ENCODE peak calls at places on chromosomes 16 and 17, in four cellular contexts. U is SK-N-SH, L is GM12878, V is HepG2. I is an unnamed sample.

GRCh38 chr16:47787695-47788094 is 326.6 kb downstream of the PHKB start:
- DNase-seq in U (no peak), L (no peak), V (no peak), I (no peak)

GRCh38 chr16:10929853-10930754 is 12.2 kb downstream of the DEXI start:
- DNase-seq in U (no peak), L (no peak), V (no peak), I (no peak)

GRCh38 chr17:28643979-28644781 is 778 bp downstream of the BLTP2 start:
- DNase-seq in U (peak), L (no peak), V (peak), I (peak)

GRCh38 chr17:9875441-9875840 is 29.6 kb downstream of the RCVRN start:
- DNase-seq in U (no peak), L (no peak), V (no peak), I (no peak)

GRCh38 chr16:11102523-11102898 is 153.5 kb downstream of the SOCS1 start:
- DNase-seq in U (no peak), L (no peak), V (no peak), I (no peak)

GRCh38 chr16:68229431-68230175 is 6.3 kb downstream of the ESRP2 start:
- DNase-seq in U (peak), L (no peak), V (peak), I (peak)

GRCh38 chr16:53156516-53156915 is 101.7 kb downstream of the CHD9 start:
- DNase-seq in U (no peak), L (no peak), V (no peak), I (no peak)

GRCh38 chr16:8721693-8722348 is 47.4 kb downstream of the ABAT start:
- DNase-seq in U (peak), L (no peak), V (no peak), I (no peak)

GRCh38 chr17:44187131-44187899 is 543 bp downstream of the TMUB2 start:
- DNase-seq in U (peak), L (no peak), V (no peak), I (no peak)

GRCh38 chr17:80959330-80960036 is 32.2 kb upstream of the CHMP6 start:
- DNase-seq in U (peak), L (no peak), V (no peak), I (no peak)

GRCh38 chr17:44941712-44942331 is 5.8 kb downstream of the KIF18B start:
- DNase-seq in U (peak), L (no peak), V (no peak), I (no peak)

GRCh38 chr17:51857052-51857593 is 301.4 kb downstream of the CA10 start:
- DNase-seq in U (peak), L (no peak), V (no peak), I (peak)

GRCh38 chr17:48539177-48539576 is 5.7 kb downstream of the HOXB2 start:
- DNase-seq in U (no peak), L (no peak), V (no peak), I (no peak)

GRCh38 chr16:51538707-51539604 is 387.9 kb upstream of the SALL1 start:
- DNase-seq in U (peak), L (no peak), V (peak), I (no peak)

GRCh38 chr17:21039839-21040575 is 2.8 kb downstream of the USP22 start:
- DNase-seq in U (peak), L (no peak), V (peak), I (peak)

GRCh38 chr17:80825471-80826345 is 165.9 kb upstream of the CHMP6 start:
- DNase-seq in U (no peak), L (no peak), V (no peak), I (no peak)

GRCh38 chr16:71287903-71288302 is 1.3 kb downstream of the CMTR2 start:
- DNase-seq in U (no peak), L (no peak), V (no peak), I (no peak)

GRCh38 chr16:80084614-80085013 is 456.2 kb upstream of the DYNLRB2 start:
- DNase-seq in U (no peak), L (no peak), V (peak), I (peak)

GRCh38 chr16:70162041-70162451 is 11.5 kb upstream of the CLEC18C start:
- DNase-seq in U (peak), L (no peak), V (peak), I (peak)

GRCh38 chr17:82151106-82151957 is 53.3 kb upstream of the FASN start:
- DNase-seq in U (peak), L (no peak), V (no peak), I (no peak)

GRCh38 chr17:81295678-81296381 is 723 bp upstream of the SLC38A10 start:
- DNase-seq in U (peak), L (no peak), V (peak), I (peak)

GRCh38 chr17:27878776-27879562 is 14.2 kb downstream of the LYRM9 start:
- DNase-seq in U (peak), L (no peak), V (no peak), I (no peak)

GRCh38 chr16:87470332-87470731 is 22.5 kb downstream of the ZCCHC14 start:
- DNase-seq in U (no peak), L (no peak), V (no peak), I (no peak)

GRCh38 chr16:87033541-87034300 is 283.5 kb downstream of the C16orf95 start:
- DNase-seq in U (no peak), L (no peak), V (no peak), I (no peak)

GRCh38 chr17:59330314-59330942 is 1.0 kb upstream of the YPEL2 start:
- DNase-seq in U (no peak), L (no peak), V (peak), I (no peak)

GRCh38 chr16:86383488-86384262 is 126.7 kb upstream of the FOXF1 start:
- DNase-seq in U (no peak), L (no peak), V (no peak), I (no peak)

GRCh38 chr16:85321856-85322271 is 209.6 kb upstream of the CIBAR2 start:
- DNase-seq in U (peak), L (no peak), V (no peak), I (no peak)

GRCh38 chr16:52578007-52578828 is 31.3 kb upstream of the TOX3 start:
- DNase-seq in U (no peak), L (no peak), V (peak), I (no peak)

GRCh38 chr16:19118938-19119431 is 5.2 kb downstream of the ITPRIPL2 start:
- DNase-seq in U (no peak), L (no peak), V (no peak), I (no peak)

GRCh38 chr16:51636913-51637743 is 486.1 kb upstream of the SALL1 start:
- DNase-seq in U (peak), L (no peak), V (no peak), I (no peak)

GRCh38 chr16:23907903-23908302 is 72.1 kb downstream of the PRKCB start:
- DNase-seq in U (no peak), L (no peak), V (no peak), I (no peak)

GRCh38 chr17:67568961-67569360 is 148.8 kb upstream of the NOL11 start:
- DNase-seq in U (no peak), L (no peak), V (no peak), I (no peak)

GRCh38 chr17:7380855-7381683 is at the start of gene TNK1:
- DNase-seq in U (peak), L (no peak), V (peak), I (no peak)

GRCh38 chr17:5499790-5500189 is 13.4 kb downstream of the MIS12 start:
- DNase-seq in U (peak), L (no peak), V (no peak), I (no peak)

GRCh38 chr17:11598274-11599221 is at the start of gene DNAH9:
- DNase-seq in U (peak), L (no peak), V (peak), I (no peak)

GRCh38 chr16:89426736-89427525 is 63.4 kb downstream of the ANKRD11 start:
- DNase-seq in U (no peak), L (no peak), V (no peak), I (no peak)

GRCh38 chr16:27374794-27375499 is 27.0 kb upstream of the IL21R start:
- DNase-seq in U (peak), L (peak), V (peak), I (peak)

GRCh38 chr16:31458073-31458834 is 1.0 kb upstream of the ARMC5 start:
- DNase-seq in U (peak), L (no peak), V (peak), I (no peak)

GRCh38 chr17:81682565-81683207 is 911 bp downstream of the ARL16 start:
- DNase-seq in U (peak), L (no peak), V (no peak), I (no peak)

GRCh38 chr17:15398736-15399331 is 57.4 kb upstream of the TEKT3 start:
- DNase-seq in U (peak), L (no peak), V (peak), I (no peak)
- TF ChIP-seq FOXM1 in U (no peak), L (no peak), V (no peak), I (no peak)

DNA sequence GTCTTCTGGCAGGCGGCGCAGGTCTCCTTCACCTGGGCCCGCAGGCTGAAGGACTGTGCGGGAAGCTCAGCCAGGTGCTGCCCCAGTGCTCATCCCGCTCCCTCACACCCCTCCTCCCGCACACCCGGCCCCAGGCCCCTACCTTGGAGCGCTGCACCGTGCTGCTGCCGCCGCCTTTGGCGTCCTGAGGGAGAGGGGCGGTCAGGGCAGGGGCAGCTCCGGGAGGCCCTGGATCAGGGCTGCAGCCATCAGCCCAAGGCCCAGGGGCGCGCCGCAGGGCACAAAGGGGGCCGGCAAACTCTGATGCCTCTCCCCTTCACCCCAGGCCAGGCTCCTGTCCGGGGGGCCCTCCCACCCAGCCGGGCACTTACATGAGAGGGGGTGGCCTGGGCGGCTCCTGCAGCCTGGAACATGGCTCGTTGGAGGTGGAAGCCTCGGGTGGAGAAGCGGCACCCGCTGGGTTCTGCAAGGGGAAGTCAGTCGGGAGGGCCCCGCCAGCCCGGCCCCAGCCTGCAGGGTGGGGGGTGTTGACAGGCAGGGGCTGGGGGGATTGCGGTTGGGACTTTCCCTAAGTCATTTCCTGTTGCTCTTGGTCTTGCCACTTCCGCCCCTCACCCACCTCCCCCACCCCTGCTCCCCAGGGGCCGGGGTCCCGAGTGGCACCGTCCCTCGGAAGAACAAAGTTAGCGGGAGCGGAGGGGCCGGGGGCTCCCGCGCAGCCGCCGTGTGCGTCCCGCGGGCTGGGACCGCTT is 863 bp downstream of the LIMD2 start:
- DNase-seq in U (no peak), L (peak), V (peak), I (no peak)
- TF ChIP-seq FOXM1 in U (peak), L (peak), V (no peak), I (no peak)

GRCh38 chr16:3179651-3180050 is 8.4 kb upstream of the OR1F1 start:
- DNase-seq in U (no peak), L (no peak), V (no peak), I (no peak)

GRCh38 chr16:3183445-3184139 is 4.4 kb upstream of the OR1F1 start:
- DNase-seq in U (no peak), L (no peak), V (no peak), I (no peak)

GRCh38 chr16:3180445-3180878 is 7.5 kb upstream of the OR1F1 start:
- DNase-seq in U (no peak), L (no peak), V (no peak), I (no peak)

GRCh38 chr16:3186946-3187690 is 886 bp upstream of the OR1F1 start:
- DNase-seq in U (no peak), L (no peak), V (no peak), I (no peak)

DNA sequence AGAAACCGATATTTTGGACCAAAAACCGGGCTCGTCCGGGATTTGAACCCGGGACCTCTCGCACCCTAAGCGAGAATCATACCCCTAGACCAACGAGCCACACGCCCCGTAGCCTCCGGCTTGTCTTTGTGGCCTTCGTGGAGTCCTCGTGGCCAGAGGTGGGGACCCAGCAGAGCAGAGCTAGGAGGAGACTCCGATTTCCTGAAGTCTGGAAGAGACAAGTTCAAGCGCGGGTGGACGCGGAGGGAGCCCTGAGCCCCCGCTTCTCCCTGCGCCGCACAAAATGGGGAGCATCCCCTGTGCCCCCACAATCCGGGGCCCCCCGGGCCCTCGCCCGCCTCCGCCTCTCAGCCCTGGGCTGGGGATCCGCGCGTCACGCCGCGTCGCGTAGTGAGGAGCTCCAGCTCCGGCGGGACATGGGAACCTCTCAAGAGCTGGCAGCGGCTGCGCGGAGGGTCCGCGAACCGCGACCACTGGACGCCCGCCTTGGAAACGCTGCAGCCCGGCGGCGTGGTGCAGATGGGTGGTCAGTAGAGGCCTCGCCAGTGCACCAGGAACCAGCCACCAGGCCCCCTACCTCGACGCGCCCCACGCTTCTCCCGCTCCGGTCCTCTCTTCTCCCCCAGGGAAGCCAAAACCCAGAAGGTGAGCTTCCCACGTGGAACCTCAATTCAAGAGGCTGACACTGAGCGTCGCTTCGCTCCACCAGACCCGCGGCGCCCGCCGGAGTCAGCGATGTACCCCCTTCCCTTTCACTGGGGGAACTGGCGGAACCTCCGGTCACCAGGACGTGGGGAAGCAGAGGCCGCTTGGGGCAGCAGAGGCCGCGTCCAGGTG is 5.2 kb upstream of the OR1F1 start:
- DNase-seq in U (peak), L (no peak), V (peak), I (peak)
- TF ChIP-seq FOXM1 in U (no peak), L (no peak), V (no peak), I (no peak)

DNA sequence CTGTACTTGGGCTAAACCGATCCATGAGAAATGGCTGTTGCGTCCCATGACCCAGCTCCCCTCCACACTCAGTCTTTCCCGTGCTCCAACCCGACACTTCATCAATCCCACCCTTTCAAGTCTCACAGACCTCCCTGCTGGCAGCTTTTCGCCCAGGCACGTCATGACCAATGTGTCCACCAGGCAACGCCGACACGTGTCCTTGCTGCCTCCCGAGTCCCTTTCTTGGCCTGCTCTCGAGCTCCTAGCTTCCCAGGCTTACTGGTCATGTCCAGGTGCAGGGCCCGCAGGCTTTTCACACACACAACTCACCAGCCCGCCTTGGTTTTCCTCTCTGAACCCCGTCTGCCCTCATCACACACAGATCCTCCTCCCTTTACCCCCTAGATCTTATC is 12.2 kb downstream of the MNT start:
- DNase-seq in U (peak), L (no peak), V (no peak), I (no peak)
- TF ChIP-seq FOXM1 in U (no peak), L (no peak), V (no peak), I (no peak)

DNA sequence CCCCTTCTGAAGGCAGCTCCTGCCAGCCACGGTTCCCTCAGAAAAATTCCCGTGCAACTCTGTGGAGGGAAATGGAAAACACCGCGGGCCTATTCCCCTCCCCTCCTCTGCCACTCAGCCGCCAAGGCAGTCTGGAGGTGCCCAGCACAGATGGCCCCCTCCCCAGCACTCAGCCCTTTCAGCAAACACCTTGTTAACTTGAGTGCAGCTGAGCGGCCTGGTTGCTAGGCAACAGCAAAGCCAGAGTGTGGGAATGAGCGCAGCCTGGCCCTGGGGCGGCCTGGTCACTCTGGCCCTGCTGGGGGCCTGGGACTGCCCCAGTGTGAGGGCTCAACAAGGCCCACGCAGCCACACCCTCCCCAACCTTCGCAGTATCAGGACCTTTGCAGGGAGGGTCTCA is 32.8 kb downstream of the CACNA1G start:
- DNase-seq in U (peak), L (no peak), V (peak), I (no peak)
- TF ChIP-seq FOXM1 in U (no peak), L (no peak), V (no peak), I (no peak)

GRCh38 chr17:75783069-75783783 is 1.4 kb upstream of the UNK start:
- DNase-seq in U (peak), L (peak), V (peak), I (no peak)

GRCh38 chr17:75785770-75786538 is 1.3 kb downstream of the UNK start:
- DNase-seq in U (peak), L (no peak), V (no peak), I (no peak)

GRCh38 chr17:75784473-75785015 is at the start of gene UNK:
- DNase-seq in U (peak), L (peak), V (peak), I (peak)

GRCh38 chr17:75783803-75784472 is 668 bp upstream of the UNK start:
- DNase-seq in U (no peak), L (no peak), V (no peak), I (no peak)

GRCh38 chr17:75785016-75785769 is 587 bp downstream of the UNK start:
- DNase-seq in U (peak), L (peak), V (peak), I (peak)
- TF ChIP-seq FOXM1 in U (peak), L (no peak), V (no peak), I (no peak)

DNA sequence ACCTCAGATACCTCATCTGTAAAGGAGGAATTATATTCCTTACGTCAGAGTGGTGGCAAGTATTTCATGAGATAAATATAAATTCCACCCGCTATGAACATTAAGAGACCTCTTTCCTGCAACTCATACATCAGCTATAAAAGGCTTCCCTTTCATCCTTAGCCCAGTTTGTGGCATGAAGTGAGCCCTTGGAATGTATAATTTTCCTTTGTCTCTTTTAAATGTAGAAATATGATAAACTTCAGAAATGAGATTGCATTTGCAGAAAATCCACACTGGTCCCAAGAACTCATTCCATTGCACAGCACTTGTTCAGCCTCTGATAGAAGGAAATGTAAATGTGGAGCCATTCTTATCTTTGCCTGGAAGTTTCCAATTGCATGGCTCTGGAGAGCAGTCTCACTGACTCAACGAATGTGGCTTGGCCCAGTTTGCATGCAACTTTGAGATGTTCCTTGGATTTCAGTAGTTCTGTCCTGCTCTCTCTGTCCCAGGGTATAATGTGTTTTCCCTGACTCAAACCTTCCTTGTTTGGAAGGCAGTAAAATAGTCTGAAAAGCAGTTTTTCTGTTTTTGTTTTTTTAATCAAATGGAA is 746.4 kb downstream of the CDH11 start:
- DNase-seq in U (no peak), L (no peak), V (no peak), I (no peak)
- TF ChIP-seq FOXM1 in U (no peak), L (no peak), V (no peak), I (no peak)

GRCh38 chr17:33862772-33863602 is 392.1 kb upstream of the CCL2 start:
- DNase-seq in U (no peak), L (no peak), V (no peak), I (no peak)

GRCh38 chr17:33854596-33854995 is 400.5 kb upstream of the CCL2 start:
- DNase-seq in U (no peak), L (no peak), V (no peak), I (no peak)

GRCh38 chr17:33858121-33858520 is 397.0 kb upstream of the CCL2 start:
- DNase-seq in U (no peak), L (no peak), V (no peak), I (no peak)

GRCh38 chr17:33858682-33859081 is 396.4 kb upstream of the CCL2 start:
- DNase-seq in U (no peak), L (no peak), V (no peak), I (no peak)
- TF ChIP-seq FOXM1 in U (no peak), L (no peak), V (no peak), I (no peak)